ENCODE peak calls at places on chromosomes 13 and 19, in five cellular contexts. K is heart right ventricle; T is body of pancreas; B is CD8-positive, alpha-beta memory T cell; D is NT2/D1. S is an unnamed sample.

GRCh38 chr13:95354680-95355487 is 53.6 kb upstream of the ABCC4 start:
- DNase-seq in D (no peak), B (no peak), K (no peak), T (peak; percentile 22), S (no peak)

GRCh38 chr19:8209111-8209964 is at the start of gene CERS4:
- DNase-seq in T (peak; percentile 89), K (no peak), D (peak; percentile 77), B (peak; percentile 84), S (peak; percentile 78)

GRCh38 chr13:111789420-111789819 is 277.5 kb upstream of the SOX1 start:
- DNase-seq in B (no peak), D (no peak), T (no peak), K (no peak), S (no peak)

GRCh38 chr19:33373701-33374405 is at the start of gene CEBPG:
- DNase-seq in T (peak; percentile 73), B (no peak), D (no peak), K (peak; percentile 64), S (peak; percentile 54)

GRCh38 chr19:56253737-56254136 is 18.8 kb upstream of the EDDM13 start:
- DNase-seq in T (no peak), K (no peak), D (no peak), B (peak; percentile 9), S (no peak)

GRCh38 chr13:100129605-100130004 is 40.7 kb downstream of the PCCA start:
- DNase-seq in K (no peak), D (peak; percentile 20), B (no peak), T (no peak), S (no peak)

GRCh38 chr13:114119196-114119595 is 13.2 kb downstream of the RASA3 start:
- DNase-seq in T (peak; percentile 36), K (no peak), D (peak; percentile 95), B (no peak), S (no peak)

GRCh38 chr19:39780894-39781293 is 2.2 kb downstream of the LEUTX start:
- DNase-seq in D (no peak), B (no peak), T (no peak), K (no peak), S (no peak)

GRCh38 chr19:30064021-30064699 is 122.1 kb downstream of the URI1 start:
- DNase-seq in T (no peak), B (no peak), D (no peak), K (no peak), S (peak; percentile 12)

GRCh38 chr19:4310247-4311121 is 6.1 kb downstream of the FSD1 start:
- DNase-seq in B (no peak), D (no peak), T (no peak), K (no peak), S (peak; percentile 57)

GRCh38 chr19:39369200-39369599 is 21.7 kb downstream of the PAF1 start:
- DNase-seq in B (no peak), T (no peak), K (no peak), D (no peak), S (no peak)

GRCh38 chr19:1952635-1953034 is 11.7 kb downstream of the CSNK1G2 start:
- DNase-seq in T (no peak), B (no peak), K (no peak), D (no peak), S (no peak)

GRCh38 chr13:53126803-53127202 is 98.2 kb downstream of the OLFM4 start:
- DNase-seq in D (no peak), K (no peak), B (no peak), T (peak; percentile 21), S (no peak)

GRCh38 chr19:21335721-21336120 is 6.5 kb upstream of the ZNF708 start:
- DNase-seq in D (no peak), T (no peak), B (no peak), K (no peak), S (no peak)

GRCh38 chr19:17846146-17846545 is 1.6 kb downstream of the JAK3 start:
- DNase-seq in D (no peak), K (no peak), B (peak; percentile 52), T (no peak), S (no peak)

GRCh38 chr13:85652536-85652935 is 146.7 kb downstream of the SLITRK6 start:
- DNase-seq in D (no peak), T (no peak), K (no peak), B (no peak), S (no peak)

GRCh38 chr13:96089749-96090239 is at the start of gene HS6ST3:
- DNase-seq in D (no peak), T (peak; percentile 88), B (no peak), K (peak; percentile 36), S (peak; percentile 50)

GRCh38 chr13:105207586-105208293 is 1327.7 kb downstream of the EFNB2 start:
- DNase-seq in D (no peak), K (no peak), T (no peak), B (no peak), S (no peak)

GRCh38 chr13:49300716-49301589 is 53.2 kb downstream of the CDADC1 start:
- DNase-seq in K (no peak), B (peak; percentile 69), T (peak; percentile 50), D (peak; percentile 28), S (peak; percentile 66)

GRCh38 chr13:50529154-50529882 is 314.2 kb downstream of the DLEU7 start:
- DNase-seq in D (no peak), K (peak; percentile 88), T (peak; percentile 89), B (no peak), S (peak; percentile 65)

GRCh38 chr19:55376381-55376933 is at the start of gene TMEM190:
- DNase-seq in K (no peak), D (no peak), T (no peak), B (no peak), S (no peak)

GRCh38 chr13:101654916-101655315 is 202.4 kb downstream of the ITGBL1 start:
- DNase-seq in T (no peak), K (no peak), B (no peak), D (no peak), S (no peak)

GRCh38 chr13:30943881-30944280 is 11.4 kb downstream of the TEX26 start:
- DNase-seq in T (no peak), D (no peak), K (no peak), B (no peak), S (no peak)

GRCh38 chr13:66195238-66195637 is 1034.9 kb downstream of the PCDH9 start:
- DNase-seq in K (no peak), B (no peak), D (no peak), T (no peak), S (no peak)

GRCh38 chr19:34556500-34556899 is 74.9 kb downstream of the WTIP start:
- DNase-seq in T (peak; percentile 79), K (no peak), B (no peak), D (peak; percentile 25), S (peak; percentile 62)

DNA sequence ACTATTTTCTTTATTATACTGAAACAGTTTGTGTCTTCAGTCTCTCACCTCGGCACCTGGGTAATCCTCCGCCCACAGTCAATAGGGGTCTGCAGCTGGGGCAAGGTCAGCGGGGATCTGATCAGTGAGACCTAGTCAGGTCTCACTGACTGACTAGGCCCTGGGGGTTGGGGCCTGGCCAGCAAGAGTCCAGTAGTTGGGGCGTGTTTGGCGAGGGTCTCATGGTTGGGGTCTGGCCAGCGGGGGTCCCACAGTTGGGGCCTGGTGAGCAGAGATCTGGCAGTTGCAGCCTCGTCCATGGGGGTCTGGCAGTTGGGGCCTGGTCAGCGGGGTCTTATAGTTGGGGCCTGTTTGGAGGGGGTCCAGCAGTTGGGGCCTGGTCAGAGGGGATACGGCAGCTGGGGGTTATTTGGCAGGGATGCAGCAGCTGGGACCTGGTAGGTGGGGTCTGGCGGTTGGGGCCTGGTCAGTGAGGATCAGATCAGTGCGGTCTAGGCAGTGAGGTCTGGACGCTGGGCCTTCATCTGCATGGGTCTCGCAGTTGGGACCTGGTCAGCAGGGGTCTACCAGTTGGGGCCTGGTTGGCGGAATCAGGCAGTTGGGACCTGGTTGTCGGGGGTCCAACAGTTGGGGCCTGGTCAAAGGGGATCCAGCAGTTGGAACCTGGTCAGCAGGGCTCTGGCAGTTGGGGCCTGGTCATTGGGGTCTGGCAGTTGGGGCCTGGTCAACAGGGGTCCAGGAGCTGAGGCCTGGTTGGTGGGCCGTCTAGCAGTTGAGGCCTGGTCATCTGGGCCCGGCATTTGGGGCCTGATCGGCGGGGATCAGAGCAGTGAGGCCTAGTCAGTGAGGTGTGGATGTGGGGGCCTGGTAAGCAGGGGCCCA is 61.1 kb upstream of the TPM4 start:
- DNase-seq in B (no peak), K (no peak), T (no peak), D (no peak), S (peak; percentile 14)
- H3K9me3 ChIP-seq in B (no peaks in the 10 kb centered on the region), K (no peaks in the 10 kb centered on the region), T (no peaks in the 10 kb centered on the region), D (peaks cover 11% of the 10 kb centered on the region), S (no peaks in the 10 kb centered on the region)

GRCh38 chr13:98353750-98354149 is 176.7 kb upstream of the RNF113B start:
- DNase-seq in D (no peak), K (no peak), B (no peak), T (no peak), S (no peak)
- H3K4me3 ChIP-seq in D (no peak overlapping the region), K (no peak overlapping the region), B (no peak overlapping the region), T (no peak overlapping the region), S (no peak overlapping the region)

GRCh38 chr19:58154679-58155648 is 4.4 kb upstream of the ZNF329 start:
- DNase-seq in B (peak; percentile 94), D (peak; percentile 85), K (peak; percentile 99), T (peak; percentile 97), S (peak; percentile 95)

GRCh38 chr19:58150328-58150921 is at the start of gene ZNF329:
- DNase-seq in B (peak; percentile 85), T (peak; percentile 90), D (peak; percentile 49), K (peak; percentile 94), S (peak; percentile 86)

GRCh38 chr19:58154287-58154678 is 3.7 kb upstream of the ZNF329 start:
- DNase-seq in D (peak; percentile 11), B (no peak), T (peak; percentile 46), K (peak; percentile 52), S (peak; percentile 63)

GRCh38 chr19:58157045-58157728 is 6.6 kb upstream of the ZNF329 start:
- DNase-seq in T (no peak), D (no peak), K (no peak), B (no peak), S (peak; percentile 22)

DNA sequence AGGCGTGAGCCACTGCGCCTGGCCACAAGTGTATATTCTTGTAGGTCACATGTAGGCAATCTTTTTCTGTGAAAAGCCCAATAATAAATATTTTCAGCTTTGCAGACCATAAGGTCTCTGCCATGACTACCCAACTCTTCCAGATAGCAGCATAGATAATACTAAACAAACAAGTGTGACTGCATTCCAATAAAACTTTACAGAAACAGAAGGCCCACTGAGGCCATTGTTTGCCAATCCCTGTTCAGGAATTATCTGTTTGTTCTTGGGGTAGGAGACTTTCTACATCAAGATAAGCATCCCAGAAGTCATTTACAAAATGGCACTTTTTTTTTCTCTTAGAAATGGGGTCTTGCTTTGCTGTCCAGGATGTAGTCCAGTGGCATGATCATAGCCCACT is 2.8 kb upstream of the ZNF329 start:
- DNase-seq in K (no peak), T (no peak), D (no peak), B (no peak), S (no peak)
- H3K9me3 ChIP-seq in K (no peaks in the 10 kb centered on the region), T (peaks cover 7% of the 10 kb centered on the region), D (peaks cover 12% of the 10 kb centered on the region), B (peaks cover 6% of the 10 kb centered on the region), S (no peaks in the 10 kb centered on the region)

GRCh38 chr19:57419439-57419838 is 8.5 kb downstream of the ZNF17 start:
- DNase-seq in K (no peak), T (no peak), D (no peak), B (no peak), S (no peak)
- H3K4me3 ChIP-seq in K (no peak overlapping the region), T (no peak overlapping the region), D (no peak overlapping the region), B (no peak overlapping the region), S (no peak overlapping the region)

GRCh38 chr19:11949201-11949600 is 15.6 kb upstream of the ZNF763 start:
- DNase-seq in K (no peak), T (no peak), B (no peak), D (no peak), S (no peak)
- H3K9me3 ChIP-seq in K (peaks cover 38% of the 10 kb centered on the region), T (peaks cover 87% of the 10 kb centered on the region), B (peaks cover 77% of the 10 kb centered on the region), D (peaks cover 92% of the 10 kb centered on the region), S (peaks cover 6% of the 10 kb centered on the region)

S was measured in testis.